ENCODE peak calls at places on chromosome 1, in ten cellular contexts. R is hypothalamus; S is 8988T; A is stimulated activated CD4-positive, alpha-beta T cell treated with anti-CD3 and anti-CD28 coated beads, Interleukin-4, amount 100 ng/mL, for 4 hours; C is H4; O is NCI-H1092; K is HFF-Myc; B is KBM-7; M is aorta; P is M059J. T is an unnamed sample.

GRCh38 chr1:146007048-146007784 is 10.8 kb upstream of the TXNIP start:
- DNase-seq in R (no peak), S (peak), A (peak), C (peak), O (peak), K (peak), B (peak), M (no peak), P (peak), T (peak)

GRCh38 chr1:3638027-3638426 is 11.9 kb downstream of the WRAP73 start:
- DNase-seq in R (no peak), S (no peak), A (no peak), C (no peak), O (no peak), K (no peak), B (no peak), M (peak), P (no peak), T (no peak)

GRCh38 chr1:235843458-235843857 is 23.2 kb downstream of the LYST start:
- DNase-seq in R (no peak), S (no peak), A (no peak), C (peak), O (no peak), K (peak), B (peak), M (no peak), P (peak), T (no peak)

GRCh38 chr1:89871768-89872473 is 51.1 kb downstream of the LRRC8D start:
- DNase-seq in R (no peak), S (no peak), A (no peak), C (no peak), O (no peak), K (no peak), B (no peak), M (no peak), P (no peak), T (no peak)

GRCh38 chr1:111334169-111334568 is 43.5 kb downstream of the CHIA start:
- DNase-seq in R (no peak), S (no peak), A (peak), C (no peak), O (peak), K (peak), B (peak), M (no peak), P (peak), T (peak)

GRCh38 chr1:247281001-247281574 is 25.2 kb downstream of the VN1R5 start:
- DNase-seq in R (no peak), S (no peak), A (no peak), C (no peak), O (no peak), K (no peak), B (no peak), M (no peak), P (peak), T (no peak)

GRCh38 chr1:62333431-62333830 is 14.2 kb upstream of the KANK4 start:
- DNase-seq in R (no peak), S (no peak), A (no peak), C (no peak), O (no peak), K (no peak), B (no peak), M (no peak), P (peak), T (no peak)

GRCh38 chr1:175338447-175339135 is 146.0 kb upstream of the KIAA0040 start:
- DNase-seq in R (no peak), S (no peak), A (peak), C (no peak), O (no peak), K (no peak), B (peak), M (no peak), P (no peak), T (no peak)

GRCh38 chr1:100699744-100700143 is 19.8 kb upstream of the VCAM1 start:
- DNase-seq in R (no peak), S (no peak), A (no peak), C (peak), O (no peak), K (no peak), B (no peak), M (no peak), P (peak), T (no peak)

GRCh38 chr1:170537798-170538503 is 6.0 kb downstream of the GORAB start:
- DNase-seq in R (no peak), S (no peak), A (no peak), C (no peak), O (no peak), K (no peak), B (no peak), M (no peak), P (peak), T (no peak)

GRCh38 chr1:67771152-67771551 is 62.1 kb downstream of the GNG12 start:
- DNase-seq in R (no peak), S (no peak), A (no peak), C (no peak), O (no peak), K (no peak), B (peak), M (no peak), P (peak), T (no peak)

GRCh38 chr1:110515896-110516295 is 3.1 kb downstream of the KCNA10 start:
- DNase-seq in R (no peak), S (no peak), A (no peak), C (no peak), O (no peak), K (no peak), B (no peak), M (no peak), P (peak), T (no peak)

GRCh38 chr1:187891993-187892392 is 1063.2 kb downstream of the PLA2G4A start:
- DNase-seq in R (no peak), S (no peak), A (no peak), C (no peak), O (no peak), K (no peak), B (no peak), M (no peak), P (no peak), T (no peak)

GRCh38 chr1:17734609-17735008 is 20.5 kb upstream of the ACTL8 start:
- DNase-seq in R (no peak), S (no peak), A (no peak), C (no peak), O (no peak), K (no peak), B (no peak), M (no peak), P (no peak), T (no peak)

GRCh38 chr1:65952692-65953091 is 160.0 kb downstream of the PDE4B start:
- DNase-seq in R (no peak), S (no peak), A (no peak), C (peak), O (no peak), K (no peak), B (no peak), M (no peak), P (peak), T (no peak)

GRCh38 chr1:226349801-226350503 is 41.0 kb upstream of the LIN9 start:
- DNase-seq in R (no peak), S (no peak), A (no peak), C (no peak), O (no peak), K (no peak), B (peak), M (no peak), P (no peak), T (no peak)

GRCh38 chr1:173258484-173259264 is 51.5 kb upstream of the TNFSF4 start:
- DNase-seq in R (no peak), S (no peak), A (no peak), C (no peak), O (no peak), K (no peak), B (no peak), M (no peak), P (peak), T (no peak)

GRCh38 chr1:216606047-216606637 is 117.1 kb downstream of the ESRRG start:
- DNase-seq in R (no peak), S (no peak), A (no peak), C (no peak), O (no peak), K (no peak), B (no peak), M (no peak), P (no peak), T (no peak)

GRCh38 chr1:41498809-41499208 is 14.3 kb upstream of the EDN2 start:
- DNase-seq in R (peak), S (no peak), A (no peak), C (peak), O (no peak), K (no peak), B (no peak), M (peak), P (peak), T (no peak)

GRCh38 chr1:25550155-25550506 is 6.7 kb downstream of the LDLRAP1 start:
- DNase-seq in R (no peak), S (no peak), A (no peak), C (peak), O (no peak), K (no peak), B (no peak), M (no peak), P (peak), T (no peak)

GRCh38 chr1:168763031-168763430 is 34.0 kb upstream of the DPT start:
- DNase-seq in R (no peak), S (no peak), A (no peak), C (no peak), O (no peak), K (no peak), B (no peak), M (no peak), P (no peak), T (no peak)

GRCh38 chr1:171869097-171869496 is 27.8 kb downstream of the DNM3 start:
- DNase-seq in R (no peak), S (no peak), A (no peak), C (peak), O (no peak), K (no peak), B (no peak), M (no peak), P (peak), T (no peak)

GRCh38 chr1:67674260-67675011 is 10.6 kb upstream of the GADD45A start:
- DNase-seq in R (peak), S (no peak), A (peak), C (peak), O (peak), K (peak), B (peak), M (no peak), P (peak), T (peak)

GRCh38 chr1:45403298-45404079 is 63.2 kb upstream of the MUTYH start:
- DNase-seq in R (no peak), S (no peak), A (no peak), C (no peak), O (no peak), K (no peak), B (no peak), M (no peak), P (no peak), T (no peak)

T was measured in SHP77.